ENCODE peak calls at places on chromosomes 2 and 18, in eight cellular contexts. U, Q, O, Z, B, G, I and K are unnamed samples.
A peak's percentile ranks its signal among the peaks of the same experiment; 100 is the strongest.

GRCh38 chr2:222504714-222505113 is 80.4 kb downstream of the SGPP2 start:
- DNase-seq in U (no peak), O (no peak), G (no peak), Z (no peak), I (no peak), Q (no peak), B (no peak), K (peak; percentile 46)

GRCh38 chr2:20015482-20016083 is 3.1 kb upstream of the MATN3 start:
- DNase-seq in I (peak; percentile 32), U (peak; percentile 40), G (no peak), O (no peak), Z (no peak), Q (peak; percentile 67), B (no peak), K (peak; percentile 58)

GRCh38 chr2:34115076-34115475 is 516.0 kb upstream of the FAM98A start:
- DNase-seq in Q (no peak), Z (no peak), O (no peak), U (no peak), I (no peak), B (no peak), G (no peak), K (no peak)

GRCh38 chr2:240752209-240752608 is 60.5 kb downstream of the AQP12A start:
- DNase-seq in B (no peak), U (no peak), G (no peak), I (no peak), Z (no peak), Q (no peak), O (no peak), K (no peak)

GRCh38 chr2:101265893-101266499 is 13.3 kb downstream of the CNOT11 start:
- DNase-seq in B (no peak), U (no peak), Z (peak; percentile 50), I (no peak), O (no peak), Q (no peak), G (peak; percentile 22), K (no peak)

GRCh38 chr2:68000170-68000825 is 62.5 kb downstream of the C1D start:
- DNase-seq in B (no peak), Q (peak; percentile 67), G (no peak), O (no peak), U (no peak), Z (no peak), I (no peak), K (no peak)

GRCh38 chr2:130162968-130163367 is 18.1 kb upstream of the CCDC74B start:
- DNase-seq in G (no peak), U (no peak), I (no peak), Z (no peak), O (no peak), B (peak; percentile 40), Q (no peak), K (no peak)

GRCh38 chr2:160906878-160907277 is 253.3 kb upstream of the TANK start:
- DNase-seq in U (peak; percentile 8), Z (no peak), G (no peak), I (no peak), O (no peak), B (no peak), Q (no peak), K (no peak)

GRCh38 chr2:220334210-220334609 is 706.8 kb downstream of the SLC4A3 start:
- DNase-seq in G (no peak), O (no peak), U (no peak), B (no peak), Z (no peak), I (no peak), Q (peak; percentile 43), K (no peak)

GRCh38 chr2:55839182-55839819 is 84.3 kb downstream of the EFEMP1 start:
- DNase-seq in B (no peak), O (peak; percentile 83), I (no peak), Z (no peak), Q (no peak), U (peak; percentile 61), G (no peak), K (no peak)

GRCh38 chr2:106868199-106868598 is 17.8 kb downstream of the ST6GAL2 start:
- DNase-seq in Z (no peak), Q (no peak), G (no peak), U (no peak), I (no peak), B (no peak), O (no peak), K (no peak)
- TF ChIP-seq CTCF in Z (peak; percentile 79), Q (peak; percentile 22), G (peak; percentile 20), U (peak; percentile 38), I (no peak), B (no peak), O (no peak), K (no peak)

DNA sequence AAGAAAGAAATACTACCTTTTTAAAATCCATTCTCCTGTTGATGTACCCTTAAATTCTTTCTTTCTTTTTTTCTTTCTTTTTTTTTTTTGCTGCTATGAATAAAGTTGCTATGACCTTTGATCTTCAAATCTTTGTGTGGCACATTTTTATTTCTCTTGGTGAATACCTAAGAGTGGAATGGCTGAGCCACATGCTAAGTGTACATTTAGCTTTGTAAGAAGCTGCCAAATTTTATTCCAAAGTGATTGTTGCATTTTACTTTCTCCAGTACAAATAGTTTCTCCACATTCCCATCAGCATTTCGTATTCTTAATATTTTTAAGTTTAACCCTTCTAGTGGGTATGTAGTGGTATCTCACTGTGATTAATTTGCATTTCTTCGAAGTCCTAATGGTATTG is 88.8 kb upstream of the RAB27B start:
- DNase-seq in I (no peak), Z (no peak), G (no peak), B (no peak), O (no peak), U (no peak), Q (peak; percentile 16), K (no peak)
- TF ChIP-seq CTCF in I (no peak), Z (no peak), G (no peak), B (no peak), O (no peak), U (no peak), Q (no peak), K (no peak)

GRCh38 chr2:105888625-105889024 is 143.9 kb downstream of the NCK2 start:
- DNase-seq in U (no peak), G (no peak), B (no peak), O (no peak), Q (peak; percentile 36), I (no peak), Z (no peak), K (no peak)
- TF ChIP-seq CTCF in U (no peak), G (no peak), B (no peak), O (no peak), Q (peak; percentile 33), I (no peak), Z (peak; percentile 60), K (no peak)

GRCh38 chr18:48639772-48640432 is 101.1 kb downstream of the CTIF start:
- DNase-seq in B (no peak), O (no peak), Z (no peak), Q (no peak), U (peak; percentile 22), I (peak; percentile 20), G (no peak), K (no peak)
- TF ChIP-seq CTCF in B (no peak), O (peak; percentile 7), Z (peak; percentile 63), Q (peak; percentile 34), U (peak; percentile 9), I (peak; percentile 48), G (peak; percentile 48), K (peak; percentile 4)